ENCODE peak calls at places on chromosomes 2 and 18, in eight cellular contexts. K is esophagus squamous epithelium, L is heart left ventricle, I is adrenal gland, Y is IMR-90, A is body of pancreas, D is prostate gland, Q is HCT116. O is an unnamed sample.

GRCh38 chr18:78138993-78139496 is 840.6 kb upstream of the SALL3 start:
- DNase-seq in K (no peak), L (no peak), I (no peak), Y (no peak), A (no peak), D (no peak), Q (no peak), O (no peak)

GRCh38 chr2:98807221-98807620 is 76.3 kb upstream of the MGAT4A start:
- DNase-seq in K (no peak), L (no peak), I (no peak), Y (no peak), A (no peak), D (no peak), Q (no peak), O (no peak)

GRCh38 chr18:9506046-9506792 is 30.9 kb downstream of the RALBP1 start:
- DNase-seq in K (no peak), L (peak; percentile 17), I (no peak), Y (peak; percentile 16), A (peak; percentile 26), D (peak; percentile 11), Q (no peak), O (no peak)

GRCh38 chr18:67232406-67232805 is 284.1 kb downstream of the DSEL start:
- DNase-seq in K (no peak), L (no peak), I (no peak), Y (peak; percentile 62), A (no peak), D (no peak), Q (no peak), O (no peak)

GRCh38 chr2:11647834-11648600 is 22.0 kb downstream of the NTSR2 start:
- DNase-seq in K (no peak), L (no peak), I (no peak), Y (no peak), A (no peak), D (no peak), Q (no peak), O (no peak)

GRCh38 chr2:48530033-48530804 is at the start of gene STON1:
- DNase-seq in K (no peak), L (peak; percentile 71), I (peak; percentile 63), Y (peak; percentile 25), A (peak; percentile 25), D (peak; percentile 71), Q (no peak), O (peak; percentile 54)

GRCh38 chr2:100984892-100985307 is 17.2 kb upstream of the RPL31 start:
- DNase-seq in K (peak; percentile 8), L (peak; percentile 76), I (peak; percentile 78), Y (peak; percentile 69), A (peak; percentile 83), D (peak; percentile 68), Q (peak; percentile 64), O (peak; percentile 59)

GRCh38 chr2:134926231-134926931 is 7.8 kb downstream of the CCNT2 start:
- DNase-seq in K (no peak), L (no peak), I (no peak), Y (peak; percentile 20), A (no peak), D (no peak), Q (no peak), O (no peak)

GRCh38 chr2:168934826-168935225 is 33.7 kb downstream of the G6PC2 start:
- DNase-seq in K (no peak), L (no peak), I (no peak), Y (no peak), A (no peak), D (no peak), Q (no peak), O (no peak)

GRCh38 chr2:101704046-101704466 is 6.5 kb downstream of the MAP4K4 start:
- DNase-seq in K (no peak), L (no peak), I (no peak), Y (peak; percentile 77), A (no peak), D (no peak), Q (no peak), O (no peak)

GRCh38 chr2:197107291-197108269 is 181.1 kb upstream of the PGAP1 start:
- DNase-seq in K (no peak), L (peak; percentile 38), I (peak; percentile 25), Y (peak; percentile 69), A (peak; percentile 40), D (no peak), Q (no peak), O (no peak)

GRCh38 chr2:205714058-205714776 is 31.9 kb downstream of the NRP2 start:
- DNase-seq in K (no peak), L (no peak), I (no peak), Y (peak; percentile 87), A (peak; percentile 25), D (no peak), Q (no peak), O (no peak)

GRCh38 chr2:86441392-86441788 is 219 bp downstream of the KDM3A start:
- DNase-seq in K (no peak), L (no peak), I (no peak), Y (no peak), A (peak; percentile 27), D (no peak), Q (no peak), O (no peak)

GRCh38 chr2:86442642-86443005 is 1.5 kb downstream of the KDM3A start:
- DNase-seq in K (peak; percentile 74), L (peak; percentile 87), I (peak; percentile 93), Y (peak; percentile 94), A (peak; percentile 92), D (peak; percentile 93), Q (peak; percentile 65), O (peak; percentile 62)

GRCh38 chr2:86443601-86444000 is 2.4 kb downstream of the KDM3A start:
- DNase-seq in K (no peak), L (no peak), I (no peak), Y (no peak), A (no peak), D (no peak), Q (no peak), O (no peak)

GRCh38 chr2:86440631-86441391 is at the start of gene KDM3A:
- DNase-seq in K (peak; percentile 99), L (peak; percentile 99), I (peak; percentile 100), Y (peak; percentile 99), A (peak; percentile 99), D (peak; percentile 99), Q (peak; percentile 98), O (peak; percentile 77)

DNA sequence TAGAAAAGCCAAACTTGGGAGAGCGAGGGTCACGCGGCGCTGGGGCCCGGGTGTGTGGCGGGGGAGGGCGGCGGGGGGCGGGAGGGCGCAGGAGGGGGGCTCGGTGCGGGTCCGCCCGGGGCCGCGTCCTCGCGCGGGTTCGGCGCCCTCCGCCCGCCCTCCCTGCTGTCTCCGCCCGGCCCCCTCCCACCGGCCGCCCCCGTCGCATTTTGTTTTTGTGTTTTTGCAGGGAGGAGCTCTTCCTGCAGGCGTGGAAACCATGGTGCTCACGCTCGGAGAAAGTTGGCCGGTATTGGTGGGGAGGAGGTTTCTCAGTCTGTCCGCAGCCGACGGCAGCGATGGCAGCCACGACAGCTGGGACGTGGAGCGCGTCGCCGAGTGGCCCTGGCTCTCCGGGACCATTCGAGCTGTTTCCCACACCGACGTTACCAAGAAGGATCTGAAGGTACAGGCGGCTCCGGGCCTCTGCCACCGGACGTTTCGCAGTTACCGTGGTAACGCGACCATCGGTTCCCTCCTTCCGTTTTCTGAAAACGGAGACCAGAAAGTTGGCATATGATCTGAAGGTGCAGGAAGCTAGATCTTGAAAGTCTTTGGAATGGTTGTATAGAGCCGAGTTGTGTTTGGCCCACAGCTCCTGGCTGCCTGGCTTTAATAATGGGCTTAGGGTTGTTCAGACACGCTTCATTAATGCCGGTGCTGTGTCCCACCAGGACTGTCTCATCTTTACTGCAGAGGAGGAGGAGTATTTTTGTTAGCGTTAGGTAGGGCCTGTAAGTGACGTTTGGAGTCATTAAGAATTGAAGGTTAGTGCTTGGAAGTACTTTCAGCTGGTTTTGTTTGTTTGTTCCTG is 844 bp downstream of the KDM3A start:
- DNase-seq in K (peak; percentile 38), L (peak; percentile 66), I (peak; percentile 65), Y (peak; percentile 50), A (peak; percentile 70), D (peak; percentile 20), Q (no peak), O (peak; percentile 23)
- TF ChIP-seq POLR2A in K (no peak), L (no peak), I (peak; percentile 35), Y (no peak), A (peak; percentile 58), D (peak; percentile 8), Q (no peak), O (peak; percentile 18)

GRCh38 chr2:144668493-144669110 is 148.7 kb upstream of the ZEB2 start:
- DNase-seq in K (no peak), L (no peak), I (no peak), Y (no peak), A (no peak), D (no peak), Q (no peak), O (no peak)

GRCh38 chr2:144671695-144672094 is 151.8 kb upstream of the ZEB2 start:
- DNase-seq in K (no peak), L (no peak), I (no peak), Y (peak; percentile 25), A (peak; percentile 43), D (no peak), Q (no peak), O (no peak)

GRCh38 chr2:144674071-144674470 is 154.2 kb upstream of the ZEB2 start:
- DNase-seq in K (no peak), L (no peak), I (no peak), Y (no peak), A (no peak), D (no peak), Q (no peak), O (no peak)

GRCh38 chr2:144669196-144669987 is 149.5 kb upstream of the ZEB2 start:
- DNase-seq in K (no peak), L (no peak), I (no peak), Y (no peak), A (no peak), D (no peak), Q (no peak), O (no peak)

DNA sequence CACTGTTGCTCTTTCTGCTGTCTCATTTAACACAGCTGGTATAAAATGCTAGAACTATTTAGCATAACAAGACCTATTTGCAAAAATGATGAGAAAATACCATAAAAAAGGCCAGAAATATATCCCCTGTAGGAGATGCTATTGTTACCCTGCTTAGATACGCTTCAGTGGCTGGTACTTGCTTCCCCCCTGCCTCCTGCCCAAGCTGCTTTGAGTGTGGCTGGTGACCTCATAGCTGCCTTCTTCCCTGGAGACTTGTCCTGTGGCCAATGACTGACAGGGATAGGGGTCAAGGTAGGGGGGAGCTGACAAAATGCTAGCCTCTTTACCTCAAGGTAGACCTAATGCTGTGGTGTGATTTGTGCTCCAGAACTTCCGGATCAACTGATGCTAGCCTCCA is 150.2 kb upstream of the ZEB2 start:
- DNase-seq in K (no peak), L (no peak), I (no peak), Y (no peak), A (no peak), D (no peak), Q (no peak), O (no peak)
- TF ChIP-seq POLR2A in K (no peak), L (no peak), I (no peak), Y (no peak), A (no peak), D (no peak), Q (no peak), O (no peak)

GRCh38 chr2:240236217-240237111 is 96.0 kb upstream of the OTOS start:
- DNase-seq in K (no peak), L (peak; percentile 81), I (peak; percentile 76), Y (no peak), A (peak; percentile 46), D (no peak), Q (no peak), O (no peak)
- TF ChIP-seq POLR2A in K (no peak), L (no peak), I (no peak), Y (no peak), A (no peak), D (no peak), Q (no peak), O (no peak)

GRCh38 chr2:239397856-239398470 is 2.9 kb downstream of the HDAC4 start:
- DNase-seq in K (no peak), L (no peak), I (no peak), Y (no peak), A (no peak), D (no peak), Q (no peak), O (no peak)
- TF ChIP-seq POLR2A in K (no peak), L (no peak), I (no peak), Y (peak; percentile 16), A (no peak), D (no peak), Q (no peak), O (no peak)

O was measured in H54.